ENCODE peak calls at places on chromosomes 12 and 14, in six cellular contexts. V is lower lobe of right lung, L is endodermal cell, R is GM10248, K is NCI-H1092, J is fibroblast of pulmonary artery. G is an unnamed sample.

GRCh38 chr12:64109706-64110105 is 112.4 kb downstream of the KICS2 start:
- DNase-seq in J (no peak), R (no peak), V (no peak), L (no peak), K (no peak), G (no peak)

GRCh38 chr12:101719566-101719965 is 19.7 kb downstream of the SYCP3 start:
- DNase-seq in V (no peak), L (no peak), R (no peak), K (no peak), J (no peak), G (no peak)

GRCh38 chr12:46494424-46494823 is 121.9 kb upstream of the SLC38A2 start:
- DNase-seq in K (no peak), J (peak; percentile 89), R (no peak), V (no peak), L (no peak), G (no peak)

GRCh38 chr12:107650977-107651376 is 34.6 kb upstream of the PWP1 start:
- DNase-seq in R (no peak), V (no peak), L (no peak), J (no peak), K (no peak), G (no peak)

GRCh38 chr12:56601503-56601902 is 28.6 kb downstream of the BAZ2A start:
- DNase-seq in J (peak; percentile 25), V (no peak), R (peak; percentile 42), L (peak; percentile 80), K (no peak), G (peak; percentile 18)

GRCh38 chr14:95535226-95536021 is 574 bp downstream of the GLRX5 start:
- DNase-seq in J (no peak), R (no peak), K (no peak), L (no peak), V (no peak), G (peak; percentile 44)

GRCh38 chr14:77485256-77485655 is 13.4 kb downstream of the ISM2 start:
- DNase-seq in K (no peak), R (no peak), J (no peak), L (no peak), V (no peak), G (no peak)

GRCh38 chr14:54343276-54344121 is 53.3 kb upstream of the CDKN3 start:
- DNase-seq in K (peak; percentile 92), V (no peak), R (no peak), J (no peak), L (no peak), G (peak; percentile 28)

GRCh38 chr12:127829974-127830543 is 436.9 kb upstream of the TMEM132C start:
- DNase-seq in V (no peak), R (no peak), L (no peak), J (no peak), K (no peak), G (no peak)

GRCh38 chr14:101020971-101021370 is 117.4 kb upstream of the RTL1 start:
- DNase-seq in L (peak; percentile 17), V (no peak), K (no peak), J (no peak), R (no peak), G (no peak)

GRCh38 chr14:105899071-105899641 is 372.8 kb downstream of the TMEM121 start:
- DNase-seq in L (no peak), K (no peak), R (no peak), V (no peak), J (no peak), G (no peak)

GRCh38 chr12:54148560-54149439 is 40.0 kb downstream of the SMUG1 start:
- DNase-seq in L (no peak), J (no peak), R (no peak), K (no peak), V (no peak), G (no peak)

GRCh38 chr12:64054156-64054555 is 167.9 kb downstream of the KICS2 start:
- DNase-seq in V (no peak), R (no peak), K (no peak), L (no peak), J (no peak), G (no peak)

GRCh38 chr14:50003213-50004021 is 110.5 kb downstream of the ARF6 start:
- DNase-seq in V (peak; percentile 93), J (peak; percentile 55), K (peak; percentile 61), L (peak; percentile 74), R (peak; percentile 90), G (peak; percentile 78)

G was measured in body of pancreas.